ENCODE peak calls at places on chromosomes 12 and 14, in nine cellular contexts. A is heart left ventricle, F is H54, Y is breast epithelium, R is stomach, Q is lower leg skin, N is HepG2, P is uterus, Z is ovary. W is an unnamed sample.

GRCh38 chr12:121576851-121577391 is 3.9 kb downstream of the KDM2B start:
- DNase-seq in A (peak), F (no peak), Y (no peak), R (no peak), Q (no peak), N (peak), P (peak), Z (peak), W (no peak)

GRCh38 chr12:121894633-121895032 is 6.0 kb downstream of the PSMD9 start:
- DNase-seq in A (no peak), F (no peak), Y (no peak), R (no peak), Q (no peak), N (peak), P (peak), Z (peak), W (peak)

GRCh38 chr14:102184678-102185040 is 45.0 kb downstream of the WDR20 start:
- DNase-seq in A (no peak), F (no peak), Y (no peak), R (no peak), Q (no peak), N (no peak), P (no peak), Z (no peak), W (no peak)

GRCh38 chr12:114512351-114512750 is 106.4 kb upstream of the TBX5 start:
- DNase-seq in A (no peak), F (no peak), Y (no peak), R (no peak), Q (no peak), N (peak), P (no peak), Z (no peak), W (no peak)

GRCh38 chr12:30457621-30458289 is 237.9 kb downstream of the IPO8 start:
- DNase-seq in A (no peak), F (peak), Y (no peak), R (no peak), Q (no peak), N (peak), P (no peak), Z (no peak), W (no peak)

GRCh38 chr14:64569108-64570045 is 19.6 kb downstream of the PPP1R36 start:
- DNase-seq in A (peak), F (peak), Y (no peak), R (peak), Q (peak), N (peak), P (peak), Z (peak), W (no peak)

GRCh38 chr12:45727994-45728624 is 1.4 kb upstream of the ARID2 start:
- DNase-seq in A (no peak), F (no peak), Y (no peak), R (no peak), Q (no peak), N (no peak), P (no peak), Z (no peak), W (no peak)

GRCh38 chr12:46101121-46101869 is 110.9 kb upstream of the SCAF11 start:
- DNase-seq in A (no peak), F (no peak), Y (no peak), R (no peak), Q (no peak), N (no peak), P (no peak), Z (no peak), W (peak)

GRCh38 chr12:93103154-93103553 is 174.1 kb upstream of the EEA1 start:
- DNase-seq in A (no peak), F (no peak), Y (no peak), R (no peak), Q (no peak), N (no peak), P (no peak), Z (no peak), W (no peak)

GRCh38 chr12:65019696-65020095 is 101.4 kb downstream of the WIF1 start:
- DNase-seq in A (no peak), F (no peak), Y (no peak), R (no peak), Q (no peak), N (no peak), P (no peak), Z (no peak), W (no peak)

GRCh38 chr12:49264466-49264872 is 413 bp upstream of the TUBA1C start:
- DNase-seq in A (no peak), F (no peak), Y (no peak), R (peak), Q (no peak), N (no peak), P (no peak), Z (no peak), W (peak)

GRCh38 chr14:85531594-85532391 is 1.8 kb downstream of the FLRT2 start:
- DNase-seq in A (peak), F (no peak), Y (peak), R (peak), Q (peak), N (no peak), P (peak), Z (peak), W (peak)

GRCh38 chr12:7940906-7941305 is 4.9 kb upstream of the SLC2A3 start:
- DNase-seq in A (no peak), F (no peak), Y (no peak), R (no peak), Q (no peak), N (no peak), P (no peak), Z (no peak), W (no peak)

GRCh38 chr12:46908236-46908935 is 82.6 kb upstream of the SLC38A4 start:
- DNase-seq in A (no peak), F (peak), Y (no peak), R (no peak), Q (no peak), N (no peak), P (no peak), Z (no peak), W (no peak)

GRCh38 chr12:110531741-110532333 is 29.7 kb downstream of the RAD9B start:
- DNase-seq in A (no peak), F (no peak), Y (no peak), R (no peak), Q (no peak), N (no peak), P (no peak), Z (no peak), W (no peak)

GRCh38 chr12:118377005-118377890 is 893 bp downstream of the SUDS3 start:
- DNase-seq in A (no peak), F (no peak), Y (no peak), R (no peak), Q (no peak), N (no peak), P (no peak), Z (no peak), W (peak)

GRCh38 chr12:1692895-1693294 is 2.0 kb downstream of the ADIPOR2 start:
- DNase-seq in A (no peak), F (no peak), Y (no peak), R (no peak), Q (no peak), N (no peak), P (no peak), Z (no peak), W (no peak)

GRCh38 chr12:1696800-1697199 is 5.9 kb downstream of the ADIPOR2 start:
- DNase-seq in A (no peak), F (no peak), Y (no peak), R (no peak), Q (no peak), N (peak), P (no peak), Z (no peak), W (no peak)

GRCh38 chr12:1698638-1699214 is 7.9 kb downstream of the ADIPOR2 start:
- DNase-seq in A (no peak), F (no peak), Y (no peak), R (peak), Q (no peak), N (no peak), P (no peak), Z (no peak), W (peak)

GRCh38 chr12:1697253-1697652 is 6.4 kb downstream of the ADIPOR2 start:
- DNase-seq in A (no peak), F (no peak), Y (no peak), R (no peak), Q (no peak), N (no peak), P (no peak), Z (no peak), W (no peak)

GRCh38 chr12:1695836-1696670 is 5.2 kb downstream of the ADIPOR2 start:
- DNase-seq in A (no peak), F (no peak), Y (no peak), R (no peak), Q (no peak), N (no peak), P (no peak), Z (no peak), W (no peak)
- TF ChIP-seq POLR2A in A (no peak), F (no peak), Y (no peak), R (no peak), Q (no peak), N (no peak), P (no peak), Z (no peak), W (no peak)

DNA sequence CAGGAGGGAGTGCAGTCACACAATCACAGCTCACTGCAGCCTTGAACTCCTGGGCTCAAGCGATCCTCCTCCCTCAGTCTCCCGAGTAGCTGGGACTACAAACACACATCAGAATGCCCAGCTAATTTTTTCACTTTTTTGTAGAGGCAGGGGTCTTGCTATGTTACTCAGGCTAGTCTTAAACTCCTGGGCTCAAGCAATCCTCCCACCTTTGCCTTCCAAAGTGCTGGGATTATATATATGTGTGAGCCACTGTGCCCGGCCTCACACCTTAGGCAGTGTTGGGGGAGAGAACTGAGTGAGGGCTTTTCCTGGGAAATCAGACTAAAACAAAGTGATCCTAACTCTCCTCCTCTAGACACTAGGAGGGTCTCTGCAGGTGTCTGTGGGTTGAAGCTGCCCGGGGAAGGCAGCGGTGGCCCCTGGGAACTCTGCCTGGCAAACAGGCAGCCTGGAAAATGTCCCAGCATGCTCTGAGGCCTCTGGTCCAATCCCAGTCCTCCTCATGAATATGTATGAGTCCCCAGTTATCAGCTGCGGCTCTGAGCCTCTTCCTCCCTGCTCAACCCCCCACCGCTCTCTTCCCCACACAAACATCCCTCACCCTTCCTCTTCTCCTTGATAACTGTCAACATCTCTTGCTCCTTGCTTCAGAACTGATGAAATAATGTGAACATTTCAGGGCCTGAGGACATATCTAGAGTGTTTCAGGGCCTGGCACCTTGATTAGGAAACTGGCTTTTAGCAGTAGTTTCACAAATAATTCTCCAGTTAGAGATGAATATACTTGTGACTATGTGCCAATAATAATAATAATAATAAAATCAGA is 7.9 kb upstream of the NAA25 start:
- DNase-seq in A (peak), F (peak), Y (no peak), R (peak), Q (peak), N (peak), P (no peak), Z (peak), W (peak)
- TF ChIP-seq POLR2A in A (no peak), F (peak), Y (no peak), R (no peak), Q (no peak), N (peak), P (no peak), Z (no peak), W (peak)

GRCh38 chr14:51145246-51145645 is 50.3 kb upstream of the TRIM9 start:
- DNase-seq in A (no peak), F (no peak), Y (no peak), R (no peak), Q (no peak), N (no peak), P (no peak), Z (no peak), W (no peak)

GRCh38 chr14:51138353-51139103 is 43.6 kb upstream of the TRIM9 start:
- DNase-seq in A (no peak), F (no peak), Y (no peak), R (no peak), Q (no peak), N (no peak), P (no peak), Z (no peak), W (no peak)

GRCh38 chr14:51139221-51139681 is 44.3 kb upstream of the TRIM9 start:
- DNase-seq in A (no peak), F (no peak), Y (no peak), R (no peak), Q (no peak), N (no peak), P (no peak), Z (no peak), W (no peak)
- TF ChIP-seq POLR2A in A (no peak), F (no peak), Y (no peak), R (no peak), Q (no peak), N (no peak), P (no peak), Z (no peak), W (no peak)

GRCh38 chr12:120231316-120232011 is 30.6 kb upstream of the RPLP0 start:
- DNase-seq in A (peak), F (peak), Y (no peak), R (peak), Q (no peak), N (peak), P (no peak), Z (no peak), W (peak)
- TF ChIP-seq POLR2A in A (no peak), F (no peak), Y (no peak), R (no peak), Q (no peak), N (no peak), P (no peak), Z (no peak), W (no peak)

DNA sequence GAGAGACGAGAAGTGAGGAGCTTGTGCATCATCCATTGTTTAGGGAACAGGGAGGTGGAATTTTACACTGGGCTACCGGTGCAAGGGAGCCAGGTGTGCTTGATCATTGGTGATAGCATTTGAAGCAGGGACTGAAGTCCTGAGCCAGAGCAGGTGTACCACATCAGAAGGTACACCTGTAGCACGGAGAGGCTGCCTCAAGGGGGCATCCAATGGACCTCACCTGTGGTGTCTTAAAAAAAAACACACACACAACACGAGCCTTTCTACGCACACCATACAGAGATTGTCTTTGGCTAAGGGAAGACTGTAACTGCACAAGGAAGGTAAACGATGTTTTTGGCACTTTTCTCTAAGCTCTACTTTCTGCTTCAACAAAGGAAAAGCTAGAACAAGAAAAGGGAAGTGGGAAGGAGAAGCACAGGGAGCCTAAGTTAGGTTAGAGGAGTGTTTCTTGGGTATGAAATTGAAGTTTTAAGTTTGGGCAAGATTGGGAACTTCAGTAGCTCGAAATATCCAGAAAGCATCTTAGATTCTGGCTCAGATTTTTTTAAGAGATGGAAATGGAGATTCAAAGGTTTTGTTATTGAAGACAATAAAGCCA is 334.3 kb upstream of the FBXO33 start:
- DNase-seq in A (no peak), F (no peak), Y (no peak), R (no peak), Q (no peak), N (no peak), P (no peak), Z (no peak), W (no peak)
- TF ChIP-seq POLR2A in A (no peak), F (no peak), Y (no peak), R (no peak), Q (no peak), N (no peak), P (no peak), Z (no peak), W (no peak)

DNA sequence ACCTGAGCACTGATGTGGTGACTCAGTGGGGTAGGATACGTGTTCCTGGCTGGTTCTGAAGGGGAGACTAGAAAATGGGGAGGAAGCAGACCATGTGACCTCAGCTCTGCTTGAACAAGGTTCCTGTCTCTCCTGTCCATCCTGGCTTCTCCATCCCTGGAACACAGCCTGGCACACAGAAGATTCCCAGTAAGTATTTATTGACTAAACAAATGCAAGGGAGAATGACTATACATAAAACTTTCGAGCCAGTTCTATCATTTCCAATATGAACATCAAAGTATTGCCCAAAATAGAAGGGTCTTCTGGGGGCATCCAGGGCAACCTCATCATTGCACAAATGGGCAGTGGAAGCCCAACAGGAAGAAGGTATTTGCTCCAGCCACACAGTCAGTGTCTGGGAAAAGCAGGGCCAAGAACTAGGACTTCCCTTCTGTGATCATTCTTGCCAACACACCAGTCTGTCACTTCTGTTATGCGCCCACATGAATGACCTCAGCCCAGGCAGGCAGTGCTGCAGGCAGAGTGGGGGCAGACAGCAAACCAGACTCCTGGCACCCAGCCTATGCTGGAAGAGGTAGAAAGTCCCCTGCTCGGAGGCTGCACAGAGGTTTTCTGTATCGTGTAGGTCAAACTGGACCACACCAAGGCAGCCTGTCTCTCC is 5.6 kb upstream of the SERPINA9 start:
- DNase-seq in A (no peak), F (peak), Y (no peak), R (no peak), Q (no peak), N (peak), P (no peak), Z (no peak), W (no peak)
- TF ChIP-seq POLR2A in A (no peak), F (no peak), Y (no peak), R (no peak), Q (no peak), N (peak), P (no peak), Z (no peak), W (no peak)

GRCh38 chr12:20420557-20420956 is 52.2 kb downstream of the PDE3A start:
- DNase-seq in A (no peak), F (no peak), Y (no peak), R (no peak), Q (no peak), N (no peak), P (no peak), Z (no peak), W (no peak)
- TF ChIP-seq POLR2A in A (no peak), F (no peak), Y (no peak), R (no peak), Q (no peak), N (no peak), P (no peak), Z (no peak), W (no peak)

GRCh38 chr12:12561305-12562015 is 1.2 kb downstream of the DUSP16 start:
- DNase-seq in A (peak), F (peak), Y (peak), R (peak), Q (peak), N (peak), P (peak), Z (peak), W (peak)
- TF ChIP-seq POLR2A in A (no peak), F (peak), Y (no peak), R (no peak), Q (no peak), N (peak), P (no peak), Z (no peak), W (no peak)

DNA sequence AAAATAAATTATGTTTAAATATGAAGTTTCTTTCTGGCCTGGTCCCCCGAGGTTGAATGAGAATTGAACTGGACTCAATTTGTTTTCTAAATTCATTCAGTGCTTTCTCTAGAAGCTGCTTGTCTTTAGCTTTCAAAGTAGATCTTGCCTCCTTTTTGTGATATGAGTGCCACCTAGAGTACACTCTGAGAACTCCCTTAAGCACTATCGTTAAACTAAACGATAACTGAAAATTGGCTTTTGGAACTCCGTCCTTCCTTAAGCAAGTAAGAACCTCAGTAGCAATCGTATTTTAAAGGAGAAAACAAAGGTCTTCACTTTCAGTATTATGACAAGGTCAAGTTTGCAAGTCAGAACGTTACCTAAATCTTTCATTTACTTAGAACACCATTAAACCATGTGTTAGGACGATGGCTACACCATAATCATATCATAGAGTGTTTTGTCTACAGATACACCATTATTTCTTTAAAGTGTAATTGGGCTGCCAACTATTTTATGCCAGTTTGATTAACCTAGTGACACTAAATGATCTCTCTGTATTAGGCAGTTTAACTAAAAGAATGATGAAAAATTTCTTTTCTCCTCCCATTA is 364.8 kb downstream of the SNAPC1 start:
- DNase-seq in A (no peak), F (no peak), Y (no peak), R (no peak), Q (no peak), N (peak), P (no peak), Z (no peak), W (peak)
- TF ChIP-seq POLR2A in A (no peak), F (no peak), Y (no peak), R (no peak), Q (no peak), N (no peak), P (no peak), Z (no peak), W (no peak)

GRCh38 chr14:95185452-95186392 is 28.4 kb upstream of the DICER1 start:
- DNase-seq in A (peak), F (no peak), Y (no peak), R (peak), Q (peak), N (no peak), P (peak), Z (peak), W (peak)
- TF ChIP-seq POLR2A in A (no peak), F (no peak), Y (no peak), R (no peak), Q (no peak), N (no peak), P (no peak), Z (no peak), W (no peak)

W was measured in erythroblast.